ENCODE peak calls at places on chromosomes 6 and 20, in nine cellular contexts. One of them, this sample, is unnamed.

GRCh38 chr20:57693002-57693582 is 16.7 kb downstream of the PMEPA1 start:
- DNase-seq in NCI-H1105 treated with DMSO at 0.1 percent for 48 hours: no peak
- DNase-seq in NCI-H510A treated with DMSO at 0.1 percent for 48 hours: no peak
- DNase-seq in astrocyte of the cerebellum: no peak
- DNase-seq in COR-L47: no peak
- DNase-seq in glutamatergic neuron: no peak
- DNase-seq in stimulated activated CD8-positive, alpha-beta memory T cell treated with anti-CD3 and anti-CD28 coated beads, Interleukin-15, amount 100 ng/mL, for 24 hours: no peak
- DNase-seq in fibroblast of lung: peak
- DNase-seq in psoas muscle: no peak
- DNase-seq in this sample: peak

GRCh38 chr6:16316741-16317251 is 78.4 kb downstream of the GMPR start:
- DNase-seq in NCI-H1105 treated with DMSO at 0.1 percent for 48 hours: peak
- DNase-seq in NCI-H510A treated with DMSO at 0.1 percent for 48 hours: no peak
- DNase-seq in astrocyte of the cerebellum: no peak
- DNase-seq in COR-L47: peak
- DNase-seq in glutamatergic neuron: peak
- DNase-seq in stimulated activated CD8-positive, alpha-beta memory T cell treated with anti-CD3 and anti-CD28 coated beads, Interleukin-15, amount 100 ng/mL, for 24 hours: no peak
- DNase-seq in fibroblast of lung: peak
- DNase-seq in psoas muscle: no peak
- DNase-seq in this sample: peak

GRCh38 chr6:147106759-147107401 is 97.3 kb upstream of the STXBP5 start:
- DNase-seq in NCI-H1105 treated with DMSO at 0.1 percent for 48 hours: no peak
- DNase-seq in NCI-H510A treated with DMSO at 0.1 percent for 48 hours: no peak
- DNase-seq in astrocyte of the cerebellum: no peak
- DNase-seq in COR-L47: no peak
- DNase-seq in glutamatergic neuron: no peak
- DNase-seq in stimulated activated CD8-positive, alpha-beta memory T cell treated with anti-CD3 and anti-CD28 coated beads, Interleukin-15, amount 100 ng/mL, for 24 hours: no peak
- DNase-seq in fibroblast of lung: peak
- DNase-seq in psoas muscle: no peak
- DNase-seq in this sample: peak

GRCh38 chr6:27893059-27893835 is 18.9 kb downstream of the OR2B2 start:
- DNase-seq in NCI-H1105 treated with DMSO at 0.1 percent for 48 hours: peak
- DNase-seq in NCI-H510A treated with DMSO at 0.1 percent for 48 hours: peak
- DNase-seq in astrocyte of the cerebellum: peak
- DNase-seq in COR-L47: peak
- DNase-seq in glutamatergic neuron: peak
- DNase-seq in stimulated activated CD8-positive, alpha-beta memory T cell treated with anti-CD3 and anti-CD28 coated beads, Interleukin-15, amount 100 ng/mL, for 24 hours: peak
- DNase-seq in fibroblast of lung: peak
- DNase-seq in psoas muscle: peak
- DNase-seq in this sample: no peak

GRCh38 chr20:14384411-14384810 is 47.0 kb upstream of the FLRT3 start:
- DNase-seq in NCI-H1105 treated with DMSO at 0.1 percent for 48 hours: peak
- DNase-seq in NCI-H510A treated with DMSO at 0.1 percent for 48 hours: peak
- DNase-seq in astrocyte of the cerebellum: no peak
- DNase-seq in COR-L47: no peak
- DNase-seq in glutamatergic neuron: no peak
- DNase-seq in stimulated activated CD8-positive, alpha-beta memory T cell treated with anti-CD3 and anti-CD28 coated beads, Interleukin-15, amount 100 ng/mL, for 24 hours: no peak
- DNase-seq in fibroblast of lung: no peak
- DNase-seq in psoas muscle: no peak
- DNase-seq in this sample: no peak

GRCh38 chr20:22438926-22439325 is 145.4 kb downstream of the FOXA2 start:
- DNase-seq in NCI-H1105 treated with DMSO at 0.1 percent for 48 hours: no peak
- DNase-seq in NCI-H510A treated with DMSO at 0.1 percent for 48 hours: no peak
- DNase-seq in astrocyte of the cerebellum: no peak
- DNase-seq in COR-L47: no peak
- DNase-seq in glutamatergic neuron: no peak
- DNase-seq in stimulated activated CD8-positive, alpha-beta memory T cell treated with anti-CD3 and anti-CD28 coated beads, Interleukin-15, amount 100 ng/mL, for 24 hours: no peak
- DNase-seq in fibroblast of lung: no peak
- DNase-seq in psoas muscle: no peak
- DNase-seq in this sample: peak

GRCh38 chr6:127484207-127484858 is 25.1 kb upstream of the KIAA0408 start:
- DNase-seq in NCI-H1105 treated with DMSO at 0.1 percent for 48 hours: no peak
- DNase-seq in NCI-H510A treated with DMSO at 0.1 percent for 48 hours: no peak
- DNase-seq in astrocyte of the cerebellum: peak
- DNase-seq in COR-L47: no peak
- DNase-seq in glutamatergic neuron: no peak
- DNase-seq in stimulated activated CD8-positive, alpha-beta memory T cell treated with anti-CD3 and anti-CD28 coated beads, Interleukin-15, amount 100 ng/mL, for 24 hours: no peak
- DNase-seq in fibroblast of lung: peak
- DNase-seq in psoas muscle: no peak
- DNase-seq in this sample: peak

GRCh38 chr6:39357998-39358686 is 35.6 kb upstream of the KCNK16 start:
- DNase-seq in NCI-H1105 treated with DMSO at 0.1 percent for 48 hours: peak
- DNase-seq in NCI-H510A treated with DMSO at 0.1 percent for 48 hours: peak
- DNase-seq in astrocyte of the cerebellum: peak
- DNase-seq in COR-L47: peak
- DNase-seq in glutamatergic neuron: no peak
- DNase-seq in stimulated activated CD8-positive, alpha-beta memory T cell treated with anti-CD3 and anti-CD28 coated beads, Interleukin-15, amount 100 ng/mL, for 24 hours: no peak
- DNase-seq in fibroblast of lung: peak
- DNase-seq in psoas muscle: no peak
- DNase-seq in this sample: peak

GRCh38 chr20:43993552-43993951 is 78.9 kb downstream of the TOX2 start:
- DNase-seq in NCI-H1105 treated with DMSO at 0.1 percent for 48 hours: no peak
- DNase-seq in NCI-H510A treated with DMSO at 0.1 percent for 48 hours: no peak
- DNase-seq in astrocyte of the cerebellum: no peak
- DNase-seq in COR-L47: no peak
- DNase-seq in glutamatergic neuron: no peak
- DNase-seq in stimulated activated CD8-positive, alpha-beta memory T cell treated with anti-CD3 and anti-CD28 coated beads, Interleukin-15, amount 100 ng/mL, for 24 hours: no peak
- DNase-seq in fibroblast of lung: no peak
- DNase-seq in psoas muscle: no peak
- DNase-seq in this sample: no peak